ENCODE peak calls at places on chromosomes 7 and 10, in six cellular contexts. O is K562, K is breast epithelium, Q is upper lobe of left lung, F is stomach, V is Panc1. T is an unnamed sample.

GRCh38 chr7:117673839-117674238 is 194.0 kb downstream of the CFTR start:
- DNase-seq in O (peak; percentile 16), K (no peak), Q (no peak), F (no peak), V (no peak), T (no peak)

GRCh38 chr7:140358024-140358770 is 40.1 kb downstream of the SLC37A3 start:
- DNase-seq in O (no peak), K (no peak), Q (peak; percentile 20), F (no peak), V (no peak), T (no peak)

GRCh38 chr7:144020340-144020739 is 20.2 kb downstream of the OR6B1 start:
- DNase-seq in O (no peak), K (no peak), Q (no peak), F (no peak), V (no peak), T (no peak)

GRCh38 chr7:105480931-105481330 is 41.1 kb downstream of the PUS7 start:
- DNase-seq in O (no peak), K (no peak), Q (no peak), F (no peak), V (no peak), T (no peak)

GRCh38 chr10:42551582-42552187 is 86.7 kb downstream of the ZNF33B start:
- DNase-seq in O (peak; percentile 14), K (no peak), Q (no peak), F (no peak), V (no peak), T (no peak)

GRCh38 chr10:102101152-102101551 is 19.0 kb downstream of the LDB1 start:
- DNase-seq in O (no peak), K (no peak), Q (no peak), F (no peak), V (no peak), T (peak; percentile 36)

GRCh38 chr7:6218324-6218723 is 54.1 kb downstream of the CYTH3 start:
- DNase-seq in O (no peak), K (no peak), Q (no peak), F (no peak), V (no peak), T (no peak)

GRCh38 chr7:36683695-36684357 is 40.5 kb downstream of the AOAH start:
- DNase-seq in O (no peak), K (no peak), Q (no peak), F (no peak), V (no peak), T (no peak)

GRCh38 chr10:128147669-128148068 is 21.4 kb upstream of the MKI67 start:
- DNase-seq in O (no peak), K (no peak), Q (no peak), F (no peak), V (no peak), T (no peak)

GRCh38 chr7:148753224-148753623 is 54.5 kb downstream of the CUL1 start:
- DNase-seq in O (peak; percentile 59), K (no peak), Q (no peak), F (no peak), V (no peak), T (no peak)

GRCh38 chr7:150381096-150381495 is 2.0 kb downstream of the ZNF775 start:
- DNase-seq in O (no peak), K (no peak), Q (no peak), F (no peak), V (no peak), T (no peak)

GRCh38 chr10:46265981-46266505 is 20.8 kb upstream of the ANTXRL start:
- DNase-seq in O (no peak), K (no peak), Q (no peak), F (peak; percentile 19), V (no peak), T (no peak)

GRCh38 chr7:81887098-81887497 is 117.3 kb upstream of the HGF start:
- DNase-seq in O (no peak), K (no peak), Q (no peak), F (no peak), V (no peak), T (no peak)

GRCh38 chr7:27329917-27330316 is 87.3 kb downstream of the EVX1 start:
- DNase-seq in O (no peak), K (no peak), Q (no peak), F (no peak), V (no peak), T (peak; percentile 28)

GRCh38 chr10:17249820-17250219 is 21.8 kb downstream of the VIM start:
- DNase-seq in O (peak; percentile 21), K (no peak), Q (no peak), F (no peak), V (no peak), T (peak; percentile 30)

GRCh38 chr7:100694196-100694745 is at the start of gene GIGYF1:
- DNase-seq in O (peak; percentile 89), K (peak; percentile 67), Q (peak; percentile 81), F (peak; percentile 80), V (no peak), T (peak; percentile 77)
- TF ChIP-seq POLR2AphosphoS5 in O (no peak), K (no peak), Q (peak; percentile 17), F (no peak), V (no peak), T (no peak)

DNA sequence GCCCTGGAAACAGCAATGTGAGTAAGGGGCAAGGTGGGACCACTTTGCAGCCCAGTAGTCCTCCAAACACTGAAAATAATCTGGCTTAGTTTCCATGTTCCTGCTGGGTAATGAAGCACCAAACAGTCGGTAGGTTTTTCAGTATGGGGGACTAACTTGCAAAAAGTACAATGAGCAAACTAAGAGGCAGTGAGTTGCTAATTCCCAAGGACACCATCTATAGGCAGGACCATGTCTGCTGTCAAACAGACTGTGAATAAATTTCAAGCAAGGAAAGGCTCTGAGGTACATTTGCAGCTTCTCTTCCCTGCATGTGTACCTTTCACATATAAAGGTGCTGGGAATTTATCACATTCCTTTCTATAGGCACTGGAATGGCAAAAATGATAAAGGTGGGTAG is 327.7 kb downstream of the GPR158 start:
- DNase-seq in O (no peak), K (no peak), Q (no peak), F (no peak), V (no peak), T (no peak)
- TF ChIP-seq POLR2AphosphoS5 in O (no peak), K (no peak), Q (no peak), F (no peak), V (no peak), T (no peak)

GRCh38 chr10:132987671-132988571 is 45.6 kb upstream of the CFAP46 start:
- DNase-seq in O (no peak), K (no peak), Q (no peak), F (no peak), V (no peak), T (no peak)
- TF ChIP-seq POLR2AphosphoS5 in O (no peak), K (no peak), Q (no peak), F (no peak), V (no peak), T (no peak)

DNA sequence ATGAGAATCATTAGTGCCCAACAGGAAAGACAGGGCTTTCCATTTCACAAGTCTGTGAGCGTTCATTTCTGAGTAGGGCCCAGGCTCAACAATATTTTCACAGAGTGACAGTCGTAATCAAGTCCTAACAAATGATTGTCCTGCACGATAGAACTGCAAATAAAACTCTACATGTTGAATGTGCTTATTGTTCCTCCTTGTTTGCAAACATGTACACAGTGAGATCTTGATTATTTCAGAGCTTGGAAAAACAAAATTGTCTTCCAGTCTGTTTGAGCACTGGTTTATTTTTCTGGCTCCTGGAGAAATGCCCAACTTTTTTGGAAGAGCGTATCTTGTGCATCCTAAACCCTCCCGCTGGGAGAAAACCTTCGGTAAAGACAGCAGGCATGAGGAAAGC is 91.1 kb downstream of the TEX36 start:
- DNase-seq in O (no peak), K (no peak), Q (no peak), F (no peak), V (no peak), T (no peak)
- TF ChIP-seq POLR2AphosphoS5 in O (no peak), K (no peak), Q (no peak), F (no peak), V (no peak), T (no peak)

GRCh38 chr10:103890194-103890658 is 27.8 kb downstream of the STN1 start:
- DNase-seq in O (no peak), K (no peak), Q (peak; percentile 84), F (peak; percentile 76), V (no peak), T (no peak)
- TF ChIP-seq POLR2AphosphoS5 in O (no peak), K (peak; percentile 34), Q (peak; percentile 62), F (no peak), V (no peak), T (no peak)

DNA sequence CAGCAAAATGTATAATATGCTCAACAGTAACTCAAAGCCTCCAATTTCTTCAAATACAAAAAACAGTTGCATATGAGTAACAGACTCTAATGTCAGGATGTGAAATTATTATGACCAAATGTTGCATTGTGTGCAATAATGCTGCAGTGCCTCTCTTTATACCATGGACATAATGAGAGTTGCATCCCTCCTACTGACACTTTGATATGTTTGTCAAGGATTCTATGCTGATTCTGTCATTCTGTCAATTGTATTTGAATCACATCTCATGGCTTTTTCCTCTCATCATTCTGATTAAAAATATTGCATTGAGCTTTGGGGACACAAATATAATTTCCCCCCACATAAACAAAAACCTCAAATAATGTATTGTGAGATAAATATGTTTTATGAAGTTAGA is 84.6 kb upstream of the SGCE start:
- DNase-seq in O (no peak), K (no peak), Q (no peak), F (no peak), V (no peak), T (no peak)
- TF ChIP-seq POLR2AphosphoS5 in O (no peak), K (no peak), Q (no peak), F (no peak), V (no peak), T (no peak)

GRCh38 chr10:61439058-61439607 is 14.0 kb downstream of the TMEM26 start:
- DNase-seq in O (no peak), K (no peak), Q (no peak), F (no peak), V (no peak), T (no peak)
- TF ChIP-seq POLR2AphosphoS5 in O (no peak), K (no peak), Q (no peak), F (no peak), V (no peak), T (no peak)

GRCh38 chr7:69527706-69528105 is 70.6 kb upstream of the AUTS2 start:
- DNase-seq in O (no peak), K (no peak), Q (no peak), F (no peak), V (no peak), T (no peak)

GRCh38 chr7:69531050-69531449 is 67.2 kb upstream of the AUTS2 start:
- DNase-seq in O (no peak), K (no peak), Q (no peak), F (no peak), V (no peak), T (no peak)

DNA sequence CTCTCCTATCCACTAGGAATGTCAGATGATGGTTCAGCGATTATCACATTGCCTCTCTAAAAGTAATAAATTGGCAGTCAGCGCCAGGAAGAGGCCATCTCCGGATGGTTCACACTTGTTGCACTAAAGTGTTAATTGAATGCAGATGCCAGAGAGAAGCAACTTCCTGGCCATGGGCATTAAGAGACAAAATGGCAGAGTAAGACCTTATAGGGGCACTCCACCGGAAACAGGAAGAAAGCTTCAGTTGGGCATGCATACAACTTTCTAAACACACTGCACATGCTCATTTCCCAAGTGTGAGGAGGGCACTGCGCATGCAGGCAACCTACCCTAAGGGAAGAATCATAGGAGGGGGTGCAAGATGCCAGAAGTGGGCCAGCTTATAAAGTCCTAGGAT is 71.7 kb upstream of the AUTS2 start:
- DNase-seq in O (no peak), K (no peak), Q (no peak), F (no peak), V (no peak), T (no peak)
- TF ChIP-seq POLR2AphosphoS5 in O (no peak), K (no peak), Q (no peak), F (no peak), V (no peak), T (no peak)

GRCh38 chr10:24350111-24350921 is 141.4 kb downstream of the KIAA1217 start:
- DNase-seq in O (no peak), K (no peak), Q (no peak), F (no peak), V (no peak), T (no peak)
- TF ChIP-seq POLR2AphosphoS5 in O (no peak), K (no peak), Q (no peak), F (no peak), V (no peak), T (no peak)

T was measured in GM23338.